ENCODE peak calls at places on chromosome 3, in seven cellular contexts. S, Z, D, Q, R, J and C are unnamed samples.

GRCh38 chr3:171620825-171621434 is 160.7 kb upstream of the TNIK start:
- DNase-seq in D (peak), J (no peak), R (no peak), Q (no peak), Z (no peak), S (no peak), C (no peak)

GRCh38 chr3:126473292-126474168 is 2.2 kb downstream of the ZXDC start:
- DNase-seq in J (no peak), D (no peak), Z (peak), S (no peak), Q (no peak), R (no peak), C (no peak)

GRCh38 chr3:89419647-89420141 is 312.3 kb downstream of the EPHA3 start:
- DNase-seq in S (no peak), R (no peak), Q (no peak), J (no peak), D (peak), Z (peak), C (no peak)

GRCh38 chr3:172127929-172128580 is 88.7 kb downstream of the FNDC3B start:
- DNase-seq in D (no peak), Q (no peak), S (no peak), J (no peak), Z (no peak), R (no peak), C (no peak)

GRCh38 chr3:9198805-9199386 is 50.5 kb downstream of the SRGAP3 start:
- DNase-seq in Z (peak), R (no peak), S (no peak), D (no peak), Q (no peak), J (no peak), C (no peak)

GRCh38 chr3:170338690-170339340 is 18.7 kb upstream of the SKIL start:
- DNase-seq in R (no peak), Q (no peak), D (no peak), J (no peak), Z (no peak), S (no peak), C (no peak)

GRCh38 chr3:134367869-134368750 is 6.1 kb downstream of the AMOTL2 start:
- DNase-seq in Z (no peak), S (no peak), Q (peak), D (no peak), R (no peak), J (no peak), C (no peak)

GRCh38 chr3:115401891-115402501 is 221.3 kb upstream of the GAP43 start:
- DNase-seq in R (no peak), D (peak), J (no peak), Z (peak), S (no peak), Q (no peak), C (no peak)

GRCh38 chr3:188526057-188526456 is 372.1 kb downstream of the LPP start:
- DNase-seq in S (no peak), Q (no peak), R (no peak), Z (peak), D (no peak), J (no peak), C (no peak)

GRCh38 chr3:108106031-108106430 is 15.2 kb upstream of the CD47 start:
- DNase-seq in S (no peak), J (no peak), Z (no peak), R (no peak), D (peak), Q (no peak), C (no peak)

GRCh38 chr3:87026246-87026645 is 35.3 kb upstream of the VGLL3 start:
- DNase-seq in D (no peak), Q (no peak), R (no peak), Z (peak), J (no peak), S (no peak), C (no peak)

GRCh38 chr3:73680696-73681095 is 56.0 kb upstream of the PDZRN3 start:
- DNase-seq in Z (no peak), S (no peak), J (no peak), Q (no peak), D (no peak), R (no peak), C (no peak)

GRCh38 chr3:36943601-36944000 is 1.3 kb downstream of the TRANK1 start:
- DNase-seq in S (no peak), Q (no peak), J (no peak), Z (no peak), D (no peak), R (no peak), C (no peak)
- H3K4me3 ChIP-seq in S (peak), Q (peak), J (peak), Z (peak), D (peak), R (peak), C (peak)

GRCh38 chr3:20680990-20681628 is 495.1 kb upstream of the SGO1 start:
- DNase-seq in Q (no peak), J (no peak), D (no peak), Z (no peak), R (no peak), S (no peak), C (no peak)

GRCh38 chr3:20682573-20682972 is 496.6 kb upstream of the SGO1 start:
- DNase-seq in S (no peak), Q (no peak), Z (no peak), R (no peak), D (peak), J (no peak), C (no peak)

DNA sequence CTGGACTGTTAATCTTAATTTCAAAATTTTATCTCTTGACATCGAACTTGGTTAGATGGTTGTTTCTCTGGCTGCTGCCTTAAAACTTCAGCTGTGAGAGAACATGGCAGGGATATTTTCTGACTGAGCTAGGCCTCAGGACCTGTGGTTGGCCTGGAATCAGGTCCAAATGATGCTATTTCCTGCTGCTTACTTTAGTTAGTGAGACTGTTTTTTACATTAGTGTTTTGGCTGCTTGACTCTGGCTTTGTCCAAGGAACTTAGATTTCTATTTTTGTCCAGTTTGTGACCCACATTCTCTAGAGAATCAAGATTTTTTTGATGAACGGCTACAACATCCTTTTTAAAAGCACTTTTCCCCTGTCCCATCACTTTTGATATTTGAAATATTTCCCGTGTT is 497.9 kb upstream of the SGO1 start:
- DNase-seq in Z (no peak), R (no peak), D (peak), J (no peak), S (no peak), Q (no peak), C (no peak)
- H3K4me3 ChIP-seq in Z (no peak), R (no peak), D (no peak), J (no peak), S (no peak), Q (no peak), C (no peak)

GRCh38 chr3:13769422-13769821 is 110.4 kb downstream of the WNT7A start:
- DNase-seq in D (no peak), Q (no peak), R (no peak), S (no peak), J (no peak), Z (no peak), C (no peak)

GRCh38 chr3:13770390-13771169 is 109.3 kb downstream of the WNT7A start:
- DNase-seq in S (no peak), Z (no peak), J (no peak), R (no peak), Q (no peak), D (no peak), C (peak)

GRCh38 chr3:13768453-13768852 is 111.4 kb downstream of the WNT7A start:
- DNase-seq in Z (no peak), D (no peak), R (no peak), S (no peak), Q (no peak), J (no peak), C (no peak)

GRCh38 chr3:13767030-13767429 is 112.8 kb downstream of the WNT7A start:
- DNase-seq in S (no peak), Z (no peak), J (no peak), Q (no peak), D (no peak), R (no peak), C (no peak)

DNA sequence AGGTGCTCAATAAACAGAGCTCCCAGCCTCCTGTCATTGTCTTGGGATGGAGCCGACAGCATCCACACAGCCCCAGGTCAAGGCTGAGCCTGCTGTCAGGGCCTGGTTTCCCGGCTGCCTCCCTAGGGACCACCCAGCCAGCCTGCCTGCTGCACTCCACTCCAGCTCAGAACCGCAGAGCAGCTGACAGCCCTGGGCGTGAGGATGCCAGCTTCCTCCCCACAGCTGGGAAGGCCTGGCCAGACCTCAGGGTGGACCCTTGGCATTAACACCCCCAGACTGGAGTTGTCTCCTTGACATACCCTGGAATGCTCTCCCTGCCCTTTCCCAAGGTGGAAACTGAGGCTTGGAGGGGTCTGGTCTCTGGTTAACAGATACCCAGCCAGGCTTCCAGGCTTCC is 112.0 kb downstream of the WNT7A start:
- DNase-seq in J (no peak), R (no peak), Z (no peak), Q (no peak), D (no peak), S (no peak), C (no peak)
- H3K4me3 ChIP-seq in J (no peak), R (no peak), Z (no peak), Q (no peak), D (no peak), S (no peak), C (no peak)

GRCh38 chr3:117719316-117719926 is 1009.8 kb downstream of the TUSC7 start:
- DNase-seq in J (no peak), S (no peak), Z (peak), D (no peak), R (no peak), Q (no peak), C (no peak)

GRCh38 chr3:117726776-117727175 is 1017.2 kb downstream of the TUSC7 start:
- DNase-seq in S (no peak), J (no peak), Q (no peak), Z (no peak), R (no peak), D (no peak), C (no peak)

GRCh38 chr3:117721866-117722265 is 1012.3 kb downstream of the TUSC7 start:
- DNase-seq in R (no peak), S (no peak), Q (no peak), J (no peak), Z (no peak), D (no peak), C (no peak)

GRCh38 chr3:117725314-117725713 is 1015.7 kb downstream of the TUSC7 start:
- DNase-seq in D (no peak), Q (no peak), J (no peak), R (no peak), Z (no peak), S (no peak), C (no peak)

DNA sequence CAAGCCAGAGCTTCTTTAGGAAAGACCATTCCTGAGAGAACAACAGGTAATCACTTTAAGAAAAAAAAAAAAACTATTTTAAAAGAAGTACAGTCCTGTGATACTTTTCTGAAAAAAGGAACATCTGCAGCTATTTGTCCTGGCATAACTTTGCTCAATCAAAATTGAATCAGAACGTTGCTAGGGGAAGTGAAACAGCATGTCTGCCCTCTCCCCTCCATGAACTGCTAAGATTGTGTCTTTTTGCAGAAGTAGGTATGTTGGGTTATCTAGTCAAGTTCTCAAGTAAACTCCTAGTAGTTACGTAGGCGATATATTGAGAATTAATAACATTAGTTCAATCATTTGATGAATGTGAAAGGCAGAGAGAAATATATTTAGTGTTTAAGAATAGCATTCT is 1013.3 kb downstream of the TUSC7 start:
- DNase-seq in R (no peak), Q (no peak), J (no peak), Z (no peak), D (no peak), S (no peak), C (no peak)
- H3K4me3 ChIP-seq in R (no peak), Q (no peak), J (no peak), Z (no peak), D (no peak), S (no peak), C (no peak)

DNA sequence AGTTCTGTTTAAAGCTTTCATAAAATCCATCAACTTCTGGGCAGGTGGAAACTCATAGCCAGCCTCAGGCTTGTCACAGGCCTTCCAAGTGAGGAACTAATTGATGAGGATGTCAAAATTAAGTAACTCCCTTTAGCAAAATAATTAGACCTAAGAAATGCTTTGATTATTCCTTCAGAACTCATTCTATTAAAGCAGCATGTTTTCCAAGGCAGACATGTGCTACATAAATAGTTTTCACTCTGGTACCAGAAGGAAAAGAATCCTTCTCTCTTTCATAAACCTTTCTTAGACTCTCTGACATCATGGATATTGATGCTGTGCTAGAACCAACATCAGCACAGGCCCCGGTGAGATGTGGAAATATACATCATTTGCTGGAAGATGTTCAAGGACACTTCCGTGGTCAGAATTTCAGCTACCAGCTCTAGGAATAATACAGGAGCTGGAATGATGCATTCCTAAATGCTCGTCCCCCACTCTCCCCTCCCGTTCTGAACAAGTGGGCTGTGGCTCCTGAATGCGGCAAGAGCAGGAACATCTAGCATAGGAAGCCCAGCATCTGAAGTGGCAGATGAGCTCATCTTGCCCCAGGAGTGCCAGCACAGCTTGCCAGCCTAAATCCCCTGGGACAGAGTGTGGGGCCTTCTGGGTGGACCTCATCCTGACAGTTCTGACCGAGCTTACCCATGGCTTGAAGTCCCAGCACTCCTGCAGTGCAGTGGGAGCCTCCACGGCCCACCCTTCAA is 82.4 kb downstream of the WWTR1 start:
- DNase-seq in R (peak), D (peak), Q (peak), J (no peak), Z (peak), S (no peak), C (no peak)
- H3K4me3 ChIP-seq in R (peak), D (no peak), Q (no peak), J (no peak), Z (no peak), S (no peak), C (no peak)